ENCODE peak calls at places on chromosomes 12 and 14, in six cellular contexts. Q, Y, Z, T, U and W are unnamed samples.

GRCh38 chr12:49567302-49567610 is 686 bp downstream of the MCRS1 start:
- DNase-seq in Q (no peak), Y (no peak), Z (no peak), T (no peak), U (no peak), W (no peak)

GRCh38 chr12:91413591-91413990 is 231.0 kb upstream of the DCN start:
- DNase-seq in Q (no peak), Y (peak; percentile 63), Z (peak; percentile 12), T (no peak), U (no peak), W (no peak)

GRCh38 chr14:31265701-31266398 is 58.3 kb upstream of the HECTD1 start:
- DNase-seq in Q (no peak), Y (no peak), Z (no peak), T (no peak), U (peak; percentile 92), W (no peak)

GRCh38 chr14:76373456-76373855 is 2.5 kb upstream of the ESRRB start:
- DNase-seq in Q (no peak), Y (no peak), Z (no peak), T (no peak), U (no peak), W (no peak)

GRCh38 chr12:12636641-12637040 is 25.0 kb downstream of the CREBL2 start:
- DNase-seq in Q (no peak), Y (no peak), Z (no peak), T (no peak), U (no peak), W (no peak)

GRCh38 chr12:57227315-57228115 is 2.0 kb upstream of the SHMT2 start:
- DNase-seq in Q (no peak), Y (no peak), Z (no peak), T (no peak), U (no peak), W (no peak)

GRCh38 chr14:23544511-23545447 is 6.8 kb downstream of the ZFHX2 start:
- DNase-seq in Q (no peak), Y (no peak), Z (no peak), T (no peak), U (no peak), W (no peak)

GRCh38 chr12:89859513-89860220 is 151.0 kb upstream of the ATP2B1 start:
- DNase-seq in Q (no peak), Y (no peak), Z (no peak), T (no peak), U (no peak), W (no peak)

GRCh38 chr12:10186299-10186698 is 7.5 kb downstream of the TMEM52B start:
- DNase-seq in Q (no peak), Y (no peak), Z (no peak), T (no peak), U (no peak), W (no peak)

GRCh38 chr12:56261503-56262230 is 3.5 kb upstream of the ANKRD52 start:
- DNase-seq in Q (no peak), Y (peak; percentile 98), Z (peak; percentile 83), T (no peak), U (no peak), W (no peak)

GRCh38 chr14:69780952-69781351 is 14.0 kb downstream of the SRSF5 start:
- DNase-seq in Q (no peak), Y (no peak), Z (no peak), T (no peak), U (no peak), W (no peak)

GRCh38 chr12:105369014-105369413 is 38.5 kb downstream of the C12orf75 start:
- DNase-seq in Q (no peak), Y (peak; percentile 73), Z (no peak), T (no peak), U (no peak), W (no peak)

GRCh38 chr12:50182461-50182860 is 15.3 kb upstream of the CERS5 start:
- DNase-seq in Q (no peak), Y (no peak), Z (no peak), T (no peak), U (no peak), W (no peak)

GRCh38 chr14:87161502-87161901 is 831.5 kb downstream of the GALC start:
- DNase-seq in Q (no peak), Y (no peak), Z (no peak), T (no peak), U (no peak), W (no peak)

GRCh38 chr14:22622220-22622619 is 21.9 kb downstream of the OR6J1 start:
- DNase-seq in Q (no peak), Y (peak; percentile 74), Z (no peak), T (no peak), U (no peak), W (no peak)

GRCh38 chr12:53726342-53726741 is 910 bp downstream of the CALCOCO1 start:
- DNase-seq in Q (no peak), Y (peak; percentile 35), Z (no peak), T (no peak), U (no peak), W (no peak)

GRCh38 chr14:79724934-79725717 is 486.2 kb downstream of the DIO2 start:
- DNase-seq in Q (no peak), Y (no peak), Z (no peak), T (no peak), U (no peak), W (no peak)

GRCh38 chr12:104303538-104304151 is at the start of gene EID3:
- DNase-seq in Q (peak; percentile 87), Y (peak; percentile 65), Z (no peak), T (peak; percentile 80), U (peak; percentile 79), W (peak; percentile 89)

GRCh38 chr12:10365716-10366433 is 24.0 kb downstream of the KLRK1 start:
- DNase-seq in Q (no peak), Y (peak; percentile 69), Z (no peak), T (no peak), U (no peak), W (no peak)

GRCh38 chr14:95892142-95892541 is 15.5 kb downstream of the TUNAR start:
- DNase-seq in Q (no peak), Y (no peak), Z (no peak), T (no peak), U (no peak), W (no peak)

GRCh38 chr12:111413442-111414086 is 7.8 kb downstream of the SH2B3 start:
- DNase-seq in Q (no peak), Y (peak; percentile 92), Z (no peak), T (no peak), U (peak; percentile 84), W (no peak)

GRCh38 chr14:31166271-31166561 is 41.4 kb downstream of the HECTD1 start:
- DNase-seq in Q (no peak), Y (no peak), Z (no peak), T (no peak), U (no peak), W (no peak)

GRCh38 chr14:67722293-67722692 is 20.6 kb downstream of the RDH12 start:
- DNase-seq in Q (no peak), Y (peak; percentile 50), Z (peak; percentile 69), T (peak; percentile 45), U (peak; percentile 78), W (no peak)

GRCh38 chr12:9115731-9116689 is at the start of gene A2M:
- DNase-seq in Q (no peak), Y (peak; percentile 36), Z (no peak), T (no peak), U (peak; percentile 64), W (no peak)

GRCh38 chr12:132281021-132281420 is 48.4 kb downstream of the GALNT9 start:
- DNase-seq in Q (no peak), Y (no peak), Z (no peak), T (no peak), U (no peak), W (no peak)

GRCh38 chr12:83318386-83318971 is 631.8 kb downstream of the TMTC2 start:
- DNase-seq in Q (no peak), Y (no peak), Z (no peak), T (no peak), U (no peak), W (no peak)